ENCODE peak calls at places on chromosomes 13 and 19, in five cellular contexts. One of them, this sample, is unnamed.

GRCh38 chr13:103799028-103799427 is 732.8 kb upstream of the SLC10A2 start:
- DNase-seq in A673: no peak
- DNase-seq in tibial nerve: no peak
- DNase-seq in WERI-Rb-1: no peak
- DNase-seq in CD8-positive, alpha-beta memory T cell: no peak
- DNase-seq in this sample: no peak

GRCh38 chr13:32124743-32125142 is 93.2 kb downstream of the FRY start:
- DNase-seq in A673: no peak
- DNase-seq in tibial nerve: no peak
- DNase-seq in WERI-Rb-1: no peak
- DNase-seq in CD8-positive, alpha-beta memory T cell: no peak
- DNase-seq in this sample: no peak

GRCh38 chr19:48174445-48175030 is 4.1 kb downstream of the ZSWIM9 start:
- DNase-seq in A673: no peak
- DNase-seq in tibial nerve: no peak
- DNase-seq in WERI-Rb-1: no peak
- DNase-seq in CD8-positive, alpha-beta memory T cell: no peak
- DNase-seq in this sample: no peak

GRCh38 chr19:49409441-49410029 is 13.7 kb downstream of the PTH2 start:
- DNase-seq in A673: no peak
- DNase-seq in tibial nerve: no peak
- DNase-seq in WERI-Rb-1: no peak
- DNase-seq in CD8-positive, alpha-beta memory T cell: no peak
- DNase-seq in this sample: no peak

GRCh38 chr13:112204881-112205327 is 138.0 kb downstream of the SOX1 start:
- DNase-seq in A673: no peak
- DNase-seq in tibial nerve: no peak
- DNase-seq in WERI-Rb-1: no peak
- DNase-seq in CD8-positive, alpha-beta memory T cell: no peak
- DNase-seq in this sample: no peak

GRCh38 chr19:33434886-33435705 is 61.6 kb downstream of the CEBPG start:
- DNase-seq in A673: peak; percentile 52
- DNase-seq in tibial nerve: no peak
- DNase-seq in WERI-Rb-1: no peak
- DNase-seq in CD8-positive, alpha-beta memory T cell: no peak
- DNase-seq in this sample: peak; percentile 62

GRCh38 chr19:54229146-54229545 is 6.3 kb upstream of the LILRB3 start:
- DNase-seq in A673: no peak
- DNase-seq in tibial nerve: no peak
- DNase-seq in WERI-Rb-1: no peak
- DNase-seq in CD8-positive, alpha-beta memory T cell: no peak
- DNase-seq in this sample: no peak

GRCh38 chr13:58165617-58166016 is 534.1 kb downstream of the PCDH17 start:
- DNase-seq in A673: no peak
- DNase-seq in tibial nerve: no peak
- DNase-seq in WERI-Rb-1: no peak
- DNase-seq in CD8-positive, alpha-beta memory T cell: no peak
- DNase-seq in this sample: no peak

GRCh38 chr13:74280093-74280794 is 146.0 kb upstream of the KLF12 start:
- DNase-seq in A673: no peak
- DNase-seq in tibial nerve: no peak
- DNase-seq in WERI-Rb-1: no peak
- DNase-seq in CD8-positive, alpha-beta memory T cell: no peak
- DNase-seq in this sample: no peak

GRCh38 chr13:44230736-44231135 is 142.9 kb upstream of the SERP2 start:
- DNase-seq in A673: no peak
- DNase-seq in tibial nerve: no peak
- DNase-seq in WERI-Rb-1: no peak
- DNase-seq in CD8-positive, alpha-beta memory T cell: no peak
- DNase-seq in this sample: no peak

GRCh38 chr13:32262165-32262564 is 53.0 kb downstream of the ZAR1L start:
- DNase-seq in A673: no peak
- DNase-seq in tibial nerve: no peak
- DNase-seq in WERI-Rb-1: no peak
- DNase-seq in CD8-positive, alpha-beta memory T cell: no peak
- DNase-seq in this sample: no peak

GRCh38 chr19:18074192-18074591 is 12.5 kb downstream of the IL12RB1 start:
- DNase-seq in A673: no peak
- DNase-seq in tibial nerve: no peak
- DNase-seq in WERI-Rb-1: peak; percentile 72
- DNase-seq in CD8-positive, alpha-beta memory T cell: no peak
- DNase-seq in this sample: no peak

GRCh38 chr19:32808236-32808635 is 61.3 kb downstream of the SLC7A9 start:
- DNase-seq in A673: no peak
- DNase-seq in tibial nerve: no peak
- DNase-seq in WERI-Rb-1: no peak
- DNase-seq in CD8-positive, alpha-beta memory T cell: no peak
- DNase-seq in this sample: no peak

GRCh38 chr19:42301646-42302204 is at the start of gene PRR19:
- DNase-seq in A673: peak; percentile 49
- DNase-seq in tibial nerve: no peak
- DNase-seq in WERI-Rb-1: no peak
- DNase-seq in CD8-positive, alpha-beta memory T cell: no peak
- DNase-seq in this sample: no peak

GRCh38 chr13:99981115-99982020 is at the start of gene ZIC2:
- DNase-seq in A673: peak; percentile 96
- DNase-seq in tibial nerve: no peak
- DNase-seq in WERI-Rb-1: peak; percentile 91
- DNase-seq in CD8-positive, alpha-beta memory T cell: no peak
- DNase-seq in this sample: peak; percentile 69

GRCh38 chr19:38046254-38047047 is 139.4 kb downstream of the SIPA1L3 start:
- DNase-seq in A673: no peak
- DNase-seq in tibial nerve: no peak
- DNase-seq in WERI-Rb-1: no peak
- DNase-seq in CD8-positive, alpha-beta memory T cell: no peak
- DNase-seq in this sample: no peak

GRCh38 chr19:47434088-47434487 is 14.8 kb upstream of the MEIS3 start:
- DNase-seq in A673: no peak
- DNase-seq in tibial nerve: no peak
- DNase-seq in WERI-Rb-1: no peak
- DNase-seq in CD8-positive, alpha-beta memory T cell: no peak
- DNase-seq in this sample: no peak

GRCh38 chr19:10013834-10014618 is 743 bp downstream of the RDH8 start:
- DNase-seq in A673: peak; percentile 60
- DNase-seq in tibial nerve: no peak
- DNase-seq in WERI-Rb-1: peak; percentile 55
- DNase-seq in CD8-positive, alpha-beta memory T cell: no peak
- DNase-seq in this sample: no peak

GRCh38 chr13:80011448-80012212 is 329.3 kb downstream of the SPRY2 start:
- DNase-seq in A673: no peak
- DNase-seq in tibial nerve: no peak
- DNase-seq in WERI-Rb-1: no peak
- DNase-seq in CD8-positive, alpha-beta memory T cell: no peak
- DNase-seq in this sample: no peak

GRCh38 chr19:7434391-7434790 is 54.4 kb downstream of the PEX11G start:
- DNase-seq in A673: no peak
- DNase-seq in tibial nerve: no peak
- DNase-seq in WERI-Rb-1: peak; percentile 73
- DNase-seq in CD8-positive, alpha-beta memory T cell: no peak
- DNase-seq in this sample: no peak

GRCh38 chr13:46359731-46360130 is 27.3 kb downstream of the RUBCNL start:
- DNase-seq in A673: no peak
- DNase-seq in tibial nerve: no peak
- DNase-seq in WERI-Rb-1: no peak
- DNase-seq in CD8-positive, alpha-beta memory T cell: no peak
- DNase-seq in this sample: no peak

GRCh38 chr13:19927117-19927734 is 31.3 kb upstream of the ZMYM2 start:
- DNase-seq in A673: peak; percentile 32
- DNase-seq in tibial nerve: peak; percentile 7
- DNase-seq in WERI-Rb-1: no peak
- DNase-seq in CD8-positive, alpha-beta memory T cell: no peak
- DNase-seq in this sample: peak; percentile 46

GRCh38 chr19:1234041-1234669 is 3.6 kb downstream of the CBARP start:
- DNase-seq in A673: no peak
- DNase-seq in tibial nerve: no peak
- DNase-seq in WERI-Rb-1: no peak
- DNase-seq in CD8-positive, alpha-beta memory T cell: no peak
- DNase-seq in this sample: no peak

GRCh38 chr19:19115954-19116353 is 22.3 kb downstream of the TMEM161A start:
- DNase-seq in A673: peak; percentile 37
- DNase-seq in tibial nerve: peak; percentile 19
- DNase-seq in WERI-Rb-1: peak; percentile 86
- DNase-seq in CD8-positive, alpha-beta memory T cell: peak; percentile 45
- DNase-seq in this sample: no peak

GRCh38 chr13:113510871-113511270 is 20.4 kb upstream of the DCUN1D2 start:
- DNase-seq in A673: no peak
- DNase-seq in tibial nerve: no peak
- DNase-seq in WERI-Rb-1: no peak
- DNase-seq in CD8-positive, alpha-beta memory T cell: no peak
- DNase-seq in this sample: no peak

GRCh38 chr19:46133101-46133627 is 8.7 kb upstream of the IGFL3 start:
- DNase-seq in A673: peak; percentile 92
- DNase-seq in tibial nerve: peak; percentile 7
- DNase-seq in WERI-Rb-1: peak; percentile 30
- DNase-seq in CD8-positive, alpha-beta memory T cell: no peak
- DNase-seq in this sample: peak; percentile 93
- H3K4me3 ChIP-seq in A673: no peak overlapping the region
- H3K4me3 ChIP-seq in tibial nerve: peak overlapping the region; percentile 2
- H3K4me3 ChIP-seq in WERI-Rb-1: no peak overlapping the region
- H3K4me3 ChIP-seq in CD8-positive, alpha-beta memory T cell: no peak overlapping the region
- H3K4me3 ChIP-seq in this sample: peak overlapping the region; percentile 40

DNA sequence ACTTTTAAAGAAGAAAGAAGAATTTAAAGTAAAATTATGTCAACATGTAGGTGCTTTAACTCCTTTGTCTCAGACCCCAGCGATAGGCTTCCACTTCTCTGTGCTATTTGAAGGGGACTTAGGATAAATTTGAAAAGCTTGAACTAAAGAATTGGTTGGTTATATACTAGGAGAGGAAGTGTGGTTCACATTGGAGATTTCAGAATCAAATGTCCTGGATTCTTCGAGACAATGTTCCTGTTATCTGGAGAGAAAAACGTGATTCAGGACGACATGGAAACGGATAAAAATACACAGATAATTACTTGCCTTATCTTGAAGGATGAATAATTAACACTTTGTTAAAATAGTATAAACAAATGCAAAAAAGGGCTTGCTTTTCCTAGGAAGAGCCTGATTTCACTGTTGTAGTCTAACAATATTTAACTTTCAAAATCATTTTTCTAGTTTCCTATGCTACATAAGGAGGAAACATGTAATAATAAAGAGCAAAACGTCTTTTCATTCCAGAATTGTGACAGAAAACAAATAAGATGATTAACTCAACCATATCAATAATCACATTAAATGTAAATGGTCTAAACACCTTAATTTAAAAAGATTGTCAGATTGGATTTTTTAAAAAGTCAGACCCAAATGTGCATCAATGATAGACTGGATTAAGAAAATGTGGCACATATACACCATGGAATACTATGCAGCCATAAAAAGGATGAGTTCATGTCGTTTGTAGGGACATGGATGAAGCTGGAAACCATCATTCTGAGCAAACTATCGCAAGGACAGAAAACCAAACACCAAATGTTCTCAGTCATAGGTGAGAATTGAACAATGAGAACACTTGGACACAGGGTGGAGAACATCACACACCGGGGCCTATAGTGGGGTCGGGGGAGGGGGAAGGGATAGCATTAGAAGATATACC is 724 bp upstream of the ZNF780A start:
- DNase-seq in A673: no peak
- DNase-seq in tibial nerve: no peak
- DNase-seq in WERI-Rb-1: no peak
- DNase-seq in CD8-positive, alpha-beta memory T cell: no peak
- DNase-seq in this sample: no peak
- H3K27ac ChIP-seq in A673: peak overlapping the region; percentile 87
- H3K27ac ChIP-seq in tibial nerve: peak overlapping the region; percentile 93
- H3K27ac ChIP-seq in WERI-Rb-1: peak overlapping the region; percentile 85
- H3K27ac ChIP-seq in CD8-positive, alpha-beta memory T cell: peak overlapping the region; percentile 95
- H3K27ac ChIP-seq in this sample: peak overlapping the region; percentile 73

GRCh38 chr19:58278156-58279041 is at the start of gene ZNF8:
- DNase-seq in A673: peak; percentile 99
- DNase-seq in tibial nerve: peak; percentile 96
- DNase-seq in WERI-Rb-1: peak; percentile 99
- DNase-seq in CD8-positive, alpha-beta memory T cell: peak; percentile 94
- DNase-seq in this sample: peak; percentile 99

GRCh38 chr19:58277197-58277596 is 1.6 kb upstream of the ZNF8 start:
- DNase-seq in A673: no peak
- DNase-seq in tibial nerve: no peak
- DNase-seq in WERI-Rb-1: no peak
- DNase-seq in CD8-positive, alpha-beta memory T cell: no peak
- DNase-seq in this sample: no peak

GRCh38 chr19:58274771-58275199 is 4.0 kb upstream of the ZNF8 start:
- DNase-seq in A673: no peak
- DNase-seq in tibial nerve: no peak
- DNase-seq in WERI-Rb-1: no peak
- DNase-seq in CD8-positive, alpha-beta memory T cell: no peak
- DNase-seq in this sample: no peak

GRCh38 chr19:58277748-58278147 is 1.0 kb upstream of the ZNF8 start:
- DNase-seq in A673: no peak
- DNase-seq in tibial nerve: no peak
- DNase-seq in WERI-Rb-1: no peak
- DNase-seq in CD8-positive, alpha-beta memory T cell: no peak
- DNase-seq in this sample: no peak

DNA sequence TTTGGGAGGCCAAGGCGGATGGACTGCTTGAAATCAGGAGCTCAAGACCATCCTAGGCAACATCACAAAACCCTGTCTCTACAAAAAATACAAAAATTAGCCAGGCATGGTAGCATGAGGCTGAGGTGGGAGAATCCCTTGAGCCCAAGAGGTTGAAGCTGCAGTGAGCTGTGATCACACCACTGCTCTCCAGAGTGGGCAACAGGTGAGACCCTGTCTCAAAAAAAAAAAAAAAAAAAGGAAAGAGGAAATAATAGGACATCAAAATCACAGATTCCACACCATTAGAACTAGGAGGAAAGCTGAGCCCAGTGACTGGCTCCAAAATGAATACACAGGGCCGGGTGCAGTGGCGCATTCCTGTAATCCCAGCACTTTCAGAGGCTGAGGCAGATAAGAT is 3.2 kb upstream of the ZNF8 start:
- DNase-seq in A673: no peak
- DNase-seq in tibial nerve: no peak
- DNase-seq in WERI-Rb-1: no peak
- DNase-seq in CD8-positive, alpha-beta memory T cell: no peak
- DNase-seq in this sample: no peak
- H3K9me3 ChIP-seq in A673: peaks cover 23% of the 10 kb centered on the region
- H3K9me3 ChIP-seq in tibial nerve: no peaks in the 10 kb centered on the region
- H3K9me3 ChIP-seq in WERI-Rb-1: peaks cover 6% of the 10 kb centered on the region
- H3K9me3 ChIP-seq in CD8-positive, alpha-beta memory T cell: peaks cover 13% of the 10 kb centered on the region
- H3K9me3 ChIP-seq in this sample: peaks cover 21% of the 10 kb centered on the region

DNA sequence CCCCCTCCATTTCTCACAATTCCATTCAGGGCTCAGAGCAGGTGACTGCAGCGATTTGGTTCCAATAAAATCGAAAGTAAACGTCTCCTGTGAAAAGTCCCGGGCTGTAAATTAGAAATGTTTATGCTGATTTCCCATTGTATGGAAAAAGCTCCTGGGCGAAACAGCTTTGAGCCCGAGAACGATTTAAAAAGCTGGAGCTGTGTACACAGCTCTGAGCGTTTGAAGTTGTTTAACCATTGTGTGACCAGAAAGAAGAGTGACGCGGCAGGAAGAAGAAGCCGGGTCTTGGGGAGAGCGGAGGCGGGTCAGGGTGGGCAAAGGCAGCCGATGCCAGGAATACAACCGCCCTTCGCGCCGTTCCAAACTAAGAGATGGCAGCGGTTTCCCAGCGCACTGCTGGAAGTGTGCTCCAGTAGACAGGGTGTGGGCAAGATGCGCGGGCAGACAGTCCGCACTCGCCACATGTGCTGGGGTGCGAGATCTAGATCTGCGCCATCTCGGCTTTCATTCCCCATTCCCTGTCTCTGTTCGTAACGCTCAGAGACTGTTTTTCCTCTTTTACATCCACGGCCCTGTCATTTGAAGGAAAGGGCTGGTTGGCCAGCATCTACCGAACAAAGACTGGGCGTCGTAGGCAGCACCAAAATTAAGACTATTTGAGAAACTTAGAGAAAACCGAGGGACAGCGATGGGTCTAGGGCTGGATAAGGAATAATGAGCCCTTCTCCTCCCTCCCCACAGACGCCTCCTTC is 960 bp upstream of the GSX1 start:
- DNase-seq in A673: no peak
- DNase-seq in tibial nerve: no peak
- DNase-seq in WERI-Rb-1: no peak
- DNase-seq in CD8-positive, alpha-beta memory T cell: no peak
- DNase-seq in this sample: no peak
- H3K4me3 ChIP-seq in A673: peak overlapping the region; percentile 30
- H3K4me3 ChIP-seq in tibial nerve: peak overlapping the region; percentile 43
- H3K4me3 ChIP-seq in WERI-Rb-1: peak overlapping the region; percentile 2
- H3K4me3 ChIP-seq in CD8-positive, alpha-beta memory T cell: peak overlapping the region; percentile 56
- H3K4me3 ChIP-seq in this sample: no peak overlapping the region